ENCODE peak calls at places on chromosomes 3 and 15, in four cellular contexts. W is lower leg skin, C is IMR-90, B is left ventricle myocardium inferior. J is an unnamed sample.

GRCh38 chr3:23991236-23992050 is 46.4 kb downstream of the NR1D2 start:
- DNase-seq in B (no peak), W (no peak), C (peak; percentile 24), J (no peak)

GRCh38 chr15:31606261-31606669 is 279.6 kb downstream of the KLF13 start:
- DNase-seq in B (no peak), W (no peak), C (peak; percentile 95), J (no peak)

GRCh38 chr15:76057332-76058000 is 2.3 kb upstream of the TMEM266 start:
- DNase-seq in C (peak; percentile 22), B (no peak), W (peak; percentile 42), J (no peak)

GRCh38 chr3:63920001-63920400 is 7.8 kb upstream of the SCAANT1 start:
- DNase-seq in W (no peak), C (no peak), B (no peak), J (no peak)

GRCh38 chr3:39000008-39000450 is 51.7 kb downstream of the SCN11A start:
- DNase-seq in W (no peak), B (no peak), C (peak; percentile 79), J (no peak)

GRCh38 chr15:69885182-69886041 is 212.3 kb downstream of the TLE3 start:
- DNase-seq in C (no peak), W (no peak), B (no peak), J (no peak)

GRCh38 chr15:39908186-39908585 is 11.9 kb downstream of the GPR176 start:
- DNase-seq in W (no peak), C (peak; percentile 96), B (no peak), J (no peak)

GRCh38 chr3:166195808-166196207 is 358.6 kb upstream of the BCHE start:
- DNase-seq in C (peak; percentile 4), B (no peak), W (no peak), J (no peak)

GRCh38 chr3:87792532-87793321 is 266.1 kb downstream of the CGGBP1 start:
- DNase-seq in C (no peak), W (no peak), B (no peak), J (no peak)

GRCh38 chr3:64291956-64292355 is 66.7 kb upstream of the PRICKLE2 start:
- DNase-seq in B (no peak), W (peak; percentile 43), C (peak; percentile 55), J (no peak)

GRCh38 chr15:74443100-74443909 is 9.5 kb upstream of the SEMA7A start:
- DNase-seq in C (peak; percentile 59), B (no peak), W (no peak), J (no peak)

GRCh38 chr3:8464668-8465067 is 37.0 kb upstream of the LMCD1 start:
- DNase-seq in W (no peak), B (no peak), C (no peak), J (no peak)

GRCh38 chr3:168545591-168545990 is 449.9 kb upstream of the GOLIM4 start:
- DNase-seq in C (peak; percentile 33), B (peak; percentile 45), W (no peak), J (no peak)

GRCh38 chr15:64536244-64536836 is 76.0 kb downstream of the ZNF609 start:
- DNase-seq in B (no peak), C (peak; percentile 92), W (no peak), J (no peak)

GRCh38 chr15:41661529-41662225 is 1.5 kb downstream of the MGA start:
- DNase-seq in B (peak; percentile 67), C (peak; percentile 82), W (peak; percentile 66), J (peak; percentile 85)

GRCh38 chr3:20083253-20083652 is 43.0 kb downstream of the KAT2B start:
- DNase-seq in B (no peak), C (no peak), W (no peak), J (no peak)

GRCh38 chr3:189773056-189773455 is 141.9 kb downstream of the TP63 start:
- DNase-seq in C (peak; percentile 72), B (no peak), W (no peak), J (no peak)

GRCh38 chr3:117409701-117410459 is 700.3 kb downstream of the TUSC7 start:
- DNase-seq in W (no peak), C (peak; percentile 42), B (no peak), J (no peak)

GRCh38 chr3:140942221-140943104 is 827 bp downstream of the SLC25A36 start:
- DNase-seq in B (peak; percentile 61), C (peak; percentile 56), W (peak; percentile 27), J (peak; percentile 82)

GRCh38 chr15:68256675-68257450 is 20.7 kb upstream of the FEM1B start:
- DNase-seq in B (peak; percentile 92), C (peak; percentile 68), W (peak; percentile 93), J (peak; percentile 92)

GRCh38 chr3:25304916-25305315 is 123.1 kb upstream of the RARB start:
- DNase-seq in C (no peak), B (no peak), W (no peak), J (no peak)
- TF ChIP-seq CTCF in C (no peak), B (no peak), W (no peak), J (no peak)

GRCh38 chr15:90638963-90639362 is 78.2 kb upstream of the BLM start:
- DNase-seq in B (no peak), W (no peak), C (no peak), J (no peak)
- H3K4me3 ChIP-seq in B (no peak overlapping the region), W (no peak overlapping the region), C (no peak overlapping the region), J (no peak overlapping the region)

GRCh38 chr3:81005992-81006391 is 755.5 kb downstream of the GBE1 start:
- DNase-seq in B (no peak), W (no peak), C (no peak), J (no peak)
- TF ChIP-seq CTCF in B (no peak), W (no peak), C (no peak), J (no peak)

GRCh38 chr3:100615684-100616083 is 6.3 kb downstream of the ADGRG7 start:
- DNase-seq in B (no peak), W (no peak), C (peak; percentile 56), J (no peak)
- H3K4me3 ChIP-seq in B (no peak overlapping the region), W (no peak overlapping the region), C (no peak overlapping the region), J (no peak overlapping the region)

DNA sequence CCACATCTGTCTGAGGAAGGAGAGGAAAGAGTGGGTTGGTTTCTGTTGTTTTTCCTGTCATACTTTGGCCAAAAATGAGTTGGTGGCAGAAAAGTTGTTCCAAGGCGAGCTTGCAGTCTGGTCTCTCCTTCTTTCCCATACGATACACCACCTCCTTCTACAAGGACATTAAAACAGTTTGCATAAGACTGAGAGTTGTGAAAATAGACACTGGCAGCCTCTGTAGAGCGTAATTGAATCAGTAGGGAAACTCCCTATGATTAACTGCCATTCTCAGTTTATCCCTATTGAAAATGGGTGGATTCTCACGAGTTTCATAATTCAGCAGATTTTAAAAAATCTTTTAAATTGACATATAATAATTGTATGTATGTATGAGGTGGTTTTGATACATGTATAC is 3.7 kb upstream of the LSG1 start:
- DNase-seq in W (no peak), C (no peak), B (no peak), J (no peak)
- TF ChIP-seq CTCF in W (no peak), C (no peak), B (no peak), J (no peak)

J was measured in coronary artery.